ENCODE peak calls at places on chromosomes 11 and 22, in ten cellular contexts. T is IMR-90; M is mesothelial cell of epicardium; F is prostate gland; D is choroid plexus epithelial cell; E is osteoblast; H is BE2C; V is ascending aorta; U is WTC11; P is CD4-positive, alpha-beta T cell. Z is an unnamed sample.

GRCh38 chr11:2691991-2692841 is 7.6 kb downstream of the KCNQ1OT1 start:
- DNase-seq in H (no peak), F (no peak), E (peak; percentile 59), U (peak; percentile 55), M (no peak), P (no peak), V (no peak), D (peak; percentile 13), T (no peak), Z (no peak)

GRCh38 chr11:5265832-5266231 is 3.9 kb downstream of the HBE1 start:
- DNase-seq in U (no peak), P (no peak), H (no peak), E (no peak), V (no peak), M (no peak), D (no peak), T (no peak), F (no peak), Z (no peak)

GRCh38 chr22:23531283-23531921 is 48.7 kb downstream of the IGLL1 start:
- DNase-seq in E (peak; percentile 14), P (no peak), U (no peak), H (no peak), M (no peak), D (no peak), F (no peak), T (no peak), V (no peak), Z (no peak)

GRCh38 chr11:114180301-114181055 is 115.7 kb upstream of the NNMT start:
- DNase-seq in T (no peak), P (no peak), M (no peak), U (peak; percentile 59), V (no peak), H (peak; percentile 64), D (peak; percentile 60), E (no peak), F (peak; percentile 63), Z (peak; percentile 73)

GRCh38 chr11:61158691-61159381 is 2.4 kb downstream of the VPS37C start:
- DNase-seq in E (peak; percentile 87), F (peak; percentile 80), D (peak; percentile 82), T (peak; percentile 89), U (no peak), H (no peak), V (no peak), P (no peak), M (no peak), Z (no peak)

GRCh38 chr22:42152661-42153270 is 22.2 kb upstream of the CYP2D6 start:
- DNase-seq in T (no peak), U (no peak), H (no peak), V (no peak), P (no peak), E (peak; percentile 71), D (no peak), M (no peak), F (no peak), Z (no peak)

GRCh38 chr11:65417702-65418430 is 4.7 kb upstream of the NEAT1 start:
- DNase-seq in V (no peak), F (peak; percentile 59), M (no peak), T (peak; percentile 28), U (no peak), E (no peak), H (no peak), D (peak; percentile 82), P (peak; percentile 45), Z (peak; percentile 64)

GRCh38 chr11:3824714-3825472 is 15.9 kb downstream of the RHOG start:
- DNase-seq in E (peak; percentile 78), H (peak; percentile 68), V (no peak), T (no peak), M (no peak), P (peak; percentile 80), D (peak; percentile 62), F (no peak), U (peak; percentile 94), Z (peak; percentile 45)

GRCh38 chr11:116693206-116694016 is 79.4 kb downstream of the BUD13 start:
- DNase-seq in D (no peak), T (no peak), U (no peak), E (no peak), M (no peak), P (no peak), H (no peak), F (no peak), V (no peak), Z (no peak)

DNA sequence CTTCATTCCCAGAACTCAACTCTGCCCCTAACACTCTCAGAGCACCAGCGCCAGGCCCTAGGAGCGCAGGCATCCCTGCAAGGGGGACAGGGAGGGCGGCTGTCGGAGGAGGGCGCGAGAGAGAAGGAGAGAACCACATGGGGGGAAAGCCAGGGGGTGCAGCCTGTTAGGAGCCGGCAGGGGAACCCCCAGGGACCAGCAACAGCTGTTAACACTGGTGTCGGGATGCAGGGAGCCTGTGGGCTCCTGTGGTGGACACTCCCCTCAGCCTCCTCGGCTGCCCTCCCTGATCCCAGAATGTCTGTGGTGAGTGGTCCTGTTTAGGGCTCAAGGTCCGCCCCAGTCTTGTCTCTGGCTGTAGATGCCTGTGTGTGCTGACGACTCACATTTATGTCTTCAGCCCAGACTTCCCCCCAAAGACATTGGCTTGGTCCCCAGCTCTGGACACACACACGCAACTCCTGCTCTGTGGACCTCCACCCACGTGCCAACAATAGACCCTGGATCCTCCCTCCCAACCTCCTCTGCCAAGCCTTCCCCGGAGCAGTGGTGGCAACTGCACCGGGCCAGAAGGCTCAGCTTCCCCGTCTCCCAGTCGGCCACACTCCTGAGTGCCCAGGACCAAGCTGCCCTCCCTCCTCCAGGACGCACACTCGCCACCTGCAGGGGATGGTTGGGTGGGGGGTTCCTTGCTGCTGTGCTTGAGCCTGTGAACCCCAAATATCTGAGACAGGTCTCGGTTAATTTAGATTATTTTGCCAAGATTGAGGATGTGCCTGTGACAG is 817 bp upstream of the IFITM5 start:
- DNase-seq in U (no peak), P (no peak), V (no peak), F (no peak), D (peak; percentile 20), H (no peak), E (peak; percentile 90), M (no peak), T (peak; percentile 28), Z (no peak)
- TF ChIP-seq CTCF in U (no peak), P (no peak), V (no peak), F (no peak), D (peak; percentile 38), H (no peak), E (peak; percentile 17), M (no peak), T (peak; percentile 42), Z (no peak)

GRCh38 chr22:17792289-17792688 is 18.0 kb upstream of the BID start:
- DNase-seq in P (no peak), D (no peak), H (no peak), T (no peak), V (no peak), U (peak; percentile 70), M (no peak), F (no peak), E (peak; percentile 65), Z (no peak)

GRCh38 chr22:17795143-17795542 is 20.9 kb upstream of the BID start:
- DNase-seq in M (no peak), P (no peak), H (no peak), E (no peak), U (no peak), T (no peak), D (no peak), V (no peak), F (no peak), Z (no peak)

GRCh38 chr22:17791196-17791595 is 16.9 kb upstream of the BID start:
- DNase-seq in H (no peak), T (no peak), P (no peak), M (no peak), D (no peak), E (no peak), F (no peak), U (no peak), V (no peak), Z (no peak)

GRCh38 chr22:17794726-17795125 is 20.5 kb upstream of the BID start:
- DNase-seq in T (no peak), V (no peak), F (no peak), E (peak; percentile 73), D (no peak), P (no peak), M (no peak), H (no peak), U (no peak), Z (no peak)

DNA sequence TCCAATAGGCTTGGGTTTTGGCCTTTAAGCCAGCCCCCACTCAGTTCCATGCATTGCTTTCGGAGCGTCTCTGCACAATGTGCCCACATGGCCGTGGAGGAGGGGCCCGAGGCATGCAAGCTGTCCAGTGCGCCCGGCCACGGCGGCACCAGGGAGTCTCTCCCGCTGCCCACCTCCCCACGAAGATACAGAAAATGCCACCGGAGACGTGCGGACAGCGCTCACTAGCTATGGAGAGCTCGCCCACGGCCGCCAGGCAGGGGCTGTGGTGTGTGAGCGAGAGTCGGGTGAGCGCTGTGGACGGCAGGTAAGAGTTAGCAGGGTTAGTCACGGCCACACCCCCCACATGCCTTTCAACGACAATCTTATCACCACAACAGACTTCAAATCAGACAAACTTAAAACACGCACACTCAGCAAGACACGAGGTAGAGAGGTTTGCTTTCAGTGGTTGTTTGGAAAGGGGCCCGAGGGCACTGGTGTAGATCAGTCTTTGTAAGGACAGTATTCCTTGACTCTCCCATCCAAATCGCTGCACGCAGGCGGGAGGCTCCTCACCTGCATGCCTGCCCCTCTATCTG is 18.7 kb upstream of the BID start:
- DNase-seq in F (no peak), E (no peak), U (no peak), P (no peak), H (no peak), T (no peak), D (no peak), V (no peak), M (no peak), Z (no peak)
- TF ChIP-seq CTCF in F (no peak), E (no peak), U (no peak), P (no peak), H (no peak), T (no peak), D (no peak), V (no peak), M (no peak), Z (no peak)

GRCh38 chr11:67468835-67469811 is at the start of gene TMEM134:
- DNase-seq in T (peak; percentile 87), D (peak; percentile 93), H (peak; percentile 96), U (peak; percentile 92), E (peak; percentile 99), V (peak; percentile 58), M (peak; percentile 89), P (peak; percentile 86), F (peak; percentile 90), Z (peak; percentile 94)
- TF ChIP-seq CTCF in T (peak; percentile 56), D (peak; percentile 38), H (peak; percentile 50), U (no peak), E (peak; percentile 29), V (peak; percentile 61), M (no peak), P (no peak), F (peak; percentile 34), Z (peak; percentile 27)

DNA sequence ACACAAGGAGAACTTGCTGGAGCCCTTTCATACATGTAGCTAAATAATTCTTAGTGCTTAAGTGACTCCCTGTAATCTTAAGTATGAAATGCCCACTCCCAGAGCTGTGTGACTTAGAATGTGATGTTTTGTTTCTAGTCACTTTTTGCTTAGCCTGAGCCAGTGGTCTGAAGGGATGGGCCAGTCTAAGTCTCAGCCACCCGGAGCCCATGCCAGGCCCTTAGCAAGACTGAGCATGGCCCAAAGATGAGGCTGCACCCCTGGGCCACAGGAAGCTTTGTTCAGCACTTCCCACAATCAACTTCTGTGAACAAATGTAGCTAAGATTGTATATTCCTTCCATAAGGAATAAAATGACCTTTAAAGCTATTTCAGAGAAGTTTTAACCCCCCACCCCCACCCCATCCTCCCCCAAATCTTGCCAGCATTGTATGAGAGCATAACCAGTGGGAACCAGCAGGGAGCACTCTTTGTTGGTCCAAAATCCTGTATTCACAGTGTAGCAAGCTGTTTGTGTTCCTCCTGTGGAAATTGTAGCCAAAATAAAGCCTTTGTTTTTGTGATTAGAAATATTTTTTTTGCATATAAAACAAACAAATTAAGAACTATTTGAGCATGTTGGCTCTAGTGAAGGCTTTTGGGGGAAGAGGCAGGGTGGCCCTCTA is 73.8 kb upstream of the GAL start:
- DNase-seq in M (no peak), F (no peak), D (peak; percentile 40), H (no peak), V (no peak), U (no peak), E (peak; percentile 46), P (no peak), T (peak; percentile 5), Z (peak; percentile 38)
- TF ChIP-seq CTCF in M (no peak), F (peak; percentile 25), D (peak; percentile 54), H (peak; percentile 61), V (no peak), U (no peak), E (peak; percentile 35), P (no peak), T (peak; percentile 34), Z (no peak)

Z was measured in testis.